ENCODE peak calls at places on chromosomes 7 and 10, in ten cellular contexts. One of them, this sample, is unnamed.

GRCh38 chr10:106500041-106500440 is 664.5 kb downstream of the SORCS1 start:
- DNase-seq in OCI-LY7: no peak
- DNase-seq in heart left ventricle: no peak
- DNase-seq in astrocyte of the cerebellum: no peak
- DNase-seq in fibroblast of lung: no peak
- DNase-seq in HCT116: no peak
- DNase-seq in thoracic aorta: no peak
- DNase-seq in coronary artery: no peak
- DNase-seq in left ventricle myocardium inferior: no peak
- DNase-seq in GM10248: no peak
- DNase-seq in this sample: no peak

GRCh38 chr7:102412548-102412947 is 16.4 kb downstream of the PRKRIP1 start:
- DNase-seq in GM10248: no peak
- DNase-seq in fibroblast of lung: peak; percentile 23
- DNase-seq in thoracic aorta: no peak
- DNase-seq in OCI-LY7: peak; percentile 63
- DNase-seq in heart left ventricle: no peak
- DNase-seq in HCT116: no peak
- DNase-seq in astrocyte of the cerebellum: no peak
- DNase-seq in coronary artery: no peak
- DNase-seq in left ventricle myocardium inferior: peak; percentile 46
- DNase-seq in this sample: no peak

GRCh38 chr10:102312683-102313082 is 67.4 kb downstream of the GBF1 start:
- DNase-seq in left ventricle myocardium inferior: no peak
- DNase-seq in OCI-LY7: no peak
- DNase-seq in GM10248: no peak
- DNase-seq in heart left ventricle: no peak
- DNase-seq in thoracic aorta: no peak
- DNase-seq in HCT116: no peak
- DNase-seq in coronary artery: no peak
- DNase-seq in astrocyte of the cerebellum: no peak
- DNase-seq in fibroblast of lung: peak; percentile 55
- DNase-seq in this sample: no peak

GRCh38 chr7:107579881-107580715 is at the start of gene BCAP29:
- DNase-seq in heart left ventricle: peak; percentile 91
- DNase-seq in fibroblast of lung: peak; percentile 61
- DNase-seq in HCT116: peak; percentile 38
- DNase-seq in left ventricle myocardium inferior: peak; percentile 84
- DNase-seq in coronary artery: peak; percentile 86
- DNase-seq in astrocyte of the cerebellum: no peak
- DNase-seq in GM10248: peak; percentile 88
- DNase-seq in thoracic aorta: no peak
- DNase-seq in OCI-LY7: peak; percentile 82
- DNase-seq in this sample: peak; percentile 77

GRCh38 chr10:77504870-77505257 is 132.7 kb downstream of the KCNMA1 start:
- DNase-seq in coronary artery: no peak
- DNase-seq in left ventricle myocardium inferior: no peak
- DNase-seq in OCI-LY7: no peak
- DNase-seq in HCT116: peak; percentile 83
- DNase-seq in fibroblast of lung: peak; percentile 73
- DNase-seq in astrocyte of the cerebellum: no peak
- DNase-seq in thoracic aorta: no peak
- DNase-seq in GM10248: no peak
- DNase-seq in heart left ventricle: no peak
- DNase-seq in this sample: no peak

GRCh38 chr10:45000138-45000763 is 472 bp upstream of the ZNF22 start:
- DNase-seq in astrocyte of the cerebellum: no peak
- DNase-seq in coronary artery: peak; percentile 91
- DNase-seq in fibroblast of lung: peak; percentile 51
- DNase-seq in left ventricle myocardium inferior: peak; percentile 89
- DNase-seq in GM10248: no peak
- DNase-seq in heart left ventricle: peak; percentile 86
- DNase-seq in OCI-LY7: no peak
- DNase-seq in HCT116: no peak
- DNase-seq in thoracic aorta: no peak
- DNase-seq in this sample: no peak

GRCh38 chr10:15370741-15371701 is at the start of gene FAM171A1:
- DNase-seq in GM10248: peak; percentile 57
- DNase-seq in left ventricle myocardium inferior: peak; percentile 56
- DNase-seq in astrocyte of the cerebellum: no peak
- DNase-seq in fibroblast of lung: peak; percentile 52
- DNase-seq in HCT116: no peak
- DNase-seq in OCI-LY7: no peak
- DNase-seq in heart left ventricle: peak; percentile 81
- DNase-seq in thoracic aorta: no peak
- DNase-seq in coronary artery: no peak
- DNase-seq in this sample: peak; percentile 71

GRCh38 chr10:107727762-107728317 is 563.3 kb upstream of the SORCS1 start:
- DNase-seq in heart left ventricle: no peak
- DNase-seq in thoracic aorta: no peak
- DNase-seq in fibroblast of lung: peak; percentile 31
- DNase-seq in HCT116: no peak
- DNase-seq in GM10248: no peak
- DNase-seq in astrocyte of the cerebellum: peak; percentile 3
- DNase-seq in coronary artery: no peak
- DNase-seq in left ventricle myocardium inferior: no peak
- DNase-seq in OCI-LY7: no peak
- DNase-seq in this sample: no peak

GRCh38 chr7:50339990-50340500 is 35.5 kb downstream of the IKZF1 start:
- DNase-seq in astrocyte of the cerebellum: no peak
- DNase-seq in coronary artery: no peak
- DNase-seq in OCI-LY7: peak; percentile 76
- DNase-seq in heart left ventricle: no peak
- DNase-seq in fibroblast of lung: no peak
- DNase-seq in thoracic aorta: no peak
- DNase-seq in HCT116: no peak
- DNase-seq in left ventricle myocardium inferior: no peak
- DNase-seq in GM10248: no peak
- DNase-seq in this sample: no peak

GRCh38 chr7:50346548-50347497 is 42.3 kb downstream of the IKZF1 start:
- DNase-seq in thoracic aorta: no peak
- DNase-seq in HCT116: no peak
- DNase-seq in left ventricle myocardium inferior: no peak
- DNase-seq in GM10248: no peak
- DNase-seq in fibroblast of lung: no peak
- DNase-seq in OCI-LY7: no peak
- DNase-seq in heart left ventricle: no peak
- DNase-seq in astrocyte of the cerebellum: peak; percentile 40
- DNase-seq in coronary artery: no peak
- DNase-seq in this sample: no peak

GRCh38 chr7:50347693-50348092 is 43.2 kb downstream of the IKZF1 start:
- DNase-seq in GM10248: no peak
- DNase-seq in heart left ventricle: no peak
- DNase-seq in HCT116: no peak
- DNase-seq in coronary artery: no peak
- DNase-seq in thoracic aorta: no peak
- DNase-seq in OCI-LY7: no peak
- DNase-seq in astrocyte of the cerebellum: no peak
- DNase-seq in left ventricle myocardium inferior: no peak
- DNase-seq in fibroblast of lung: no peak
- DNase-seq in this sample: no peak

GRCh38 chr7:50341709-50342108 is 37.2 kb downstream of the IKZF1 start:
- DNase-seq in thoracic aorta: no peak
- DNase-seq in coronary artery: no peak
- DNase-seq in heart left ventricle: no peak
- DNase-seq in HCT116: no peak
- DNase-seq in astrocyte of the cerebellum: no peak
- DNase-seq in GM10248: no peak
- DNase-seq in fibroblast of lung: no peak
- DNase-seq in OCI-LY7: no peak
- DNase-seq in left ventricle myocardium inferior: no peak
- DNase-seq in this sample: no peak

GRCh38 chr7:50342616-50343114 is 38.1 kb downstream of the IKZF1 start:
- DNase-seq in fibroblast of lung: no peak
- DNase-seq in thoracic aorta: no peak
- DNase-seq in heart left ventricle: no peak
- DNase-seq in astrocyte of the cerebellum: no peak
- DNase-seq in coronary artery: no peak
- DNase-seq in GM10248: no peak
- DNase-seq in HCT116: no peak
- DNase-seq in OCI-LY7: no peak
- DNase-seq in left ventricle myocardium inferior: no peak
- DNase-seq in this sample: no peak
- TF ChIP-seq CTCF in fibroblast of lung: no peak
- TF ChIP-seq CTCF in thoracic aorta: no peak
- TF ChIP-seq CTCF in heart left ventricle: no peak
- TF ChIP-seq CTCF in astrocyte of the cerebellum: no peak
- TF ChIP-seq CTCF in coronary artery: no peak
- TF ChIP-seq CTCF in GM10248: no peak
- TF ChIP-seq CTCF in HCT116: no peak
- TF ChIP-seq CTCF in OCI-LY7: no peak
- TF ChIP-seq CTCF in left ventricle myocardium inferior: no peak
- TF ChIP-seq CTCF in this sample: no peak

GRCh38 chr10:13450078-13450477 is 78.7 kb downstream of the BEND7 start:
- DNase-seq in left ventricle myocardium inferior: no peak
- DNase-seq in fibroblast of lung: peak; percentile 86
- DNase-seq in thoracic aorta: no peak
- DNase-seq in coronary artery: no peak
- DNase-seq in HCT116: no peak
- DNase-seq in astrocyte of the cerebellum: peak; percentile 62
- DNase-seq in GM10248: no peak
- DNase-seq in heart left ventricle: no peak
- DNase-seq in OCI-LY7: no peak
- DNase-seq in this sample: no peak
- TF ChIP-seq CTCF in left ventricle myocardium inferior: no peak
- TF ChIP-seq CTCF in fibroblast of lung: no peak
- TF ChIP-seq CTCF in thoracic aorta: no peak
- TF ChIP-seq CTCF in coronary artery: no peak
- TF ChIP-seq CTCF in HCT116: no peak
- TF ChIP-seq CTCF in astrocyte of the cerebellum: no peak
- TF ChIP-seq CTCF in GM10248: no peak
- TF ChIP-seq CTCF in heart left ventricle: no peak
- TF ChIP-seq CTCF in OCI-LY7: no peak
- TF ChIP-seq CTCF in this sample: no peak

GRCh38 chr7:44257213-44257612 is 56.4 kb downstream of the YKT6 start:
- DNase-seq in left ventricle myocardium inferior: no peak
- DNase-seq in astrocyte of the cerebellum: no peak
- DNase-seq in OCI-LY7: no peak
- DNase-seq in thoracic aorta: no peak
- DNase-seq in GM10248: no peak
- DNase-seq in fibroblast of lung: no peak
- DNase-seq in HCT116: no peak
- DNase-seq in heart left ventricle: no peak
- DNase-seq in coronary artery: no peak
- DNase-seq in this sample: no peak

GRCh38 chr7:44256459-44256858 is 55.7 kb downstream of the YKT6 start:
- DNase-seq in thoracic aorta: no peak
- DNase-seq in OCI-LY7: no peak
- DNase-seq in HCT116: no peak
- DNase-seq in GM10248: no peak
- DNase-seq in astrocyte of the cerebellum: no peak
- DNase-seq in left ventricle myocardium inferior: no peak
- DNase-seq in coronary artery: no peak
- DNase-seq in fibroblast of lung: no peak
- DNase-seq in heart left ventricle: no peak
- DNase-seq in this sample: no peak

GRCh38 chr7:44258865-44259546 is 58.2 kb downstream of the YKT6 start:
- DNase-seq in astrocyte of the cerebellum: no peak
- DNase-seq in thoracic aorta: no peak
- DNase-seq in coronary artery: no peak
- DNase-seq in GM10248: no peak
- DNase-seq in heart left ventricle: no peak
- DNase-seq in HCT116: no peak
- DNase-seq in left ventricle myocardium inferior: no peak
- DNase-seq in OCI-LY7: no peak
- DNase-seq in fibroblast of lung: no peak
- DNase-seq in this sample: no peak

GRCh38 chr7:44258423-44258760 is 57.6 kb downstream of the YKT6 start:
- DNase-seq in fibroblast of lung: no peak
- DNase-seq in left ventricle myocardium inferior: no peak
- DNase-seq in astrocyte of the cerebellum: no peak
- DNase-seq in heart left ventricle: no peak
- DNase-seq in OCI-LY7: no peak
- DNase-seq in coronary artery: no peak
- DNase-seq in GM10248: no peak
- DNase-seq in thoracic aorta: no peak
- DNase-seq in HCT116: no peak
- DNase-seq in this sample: no peak

DNA sequence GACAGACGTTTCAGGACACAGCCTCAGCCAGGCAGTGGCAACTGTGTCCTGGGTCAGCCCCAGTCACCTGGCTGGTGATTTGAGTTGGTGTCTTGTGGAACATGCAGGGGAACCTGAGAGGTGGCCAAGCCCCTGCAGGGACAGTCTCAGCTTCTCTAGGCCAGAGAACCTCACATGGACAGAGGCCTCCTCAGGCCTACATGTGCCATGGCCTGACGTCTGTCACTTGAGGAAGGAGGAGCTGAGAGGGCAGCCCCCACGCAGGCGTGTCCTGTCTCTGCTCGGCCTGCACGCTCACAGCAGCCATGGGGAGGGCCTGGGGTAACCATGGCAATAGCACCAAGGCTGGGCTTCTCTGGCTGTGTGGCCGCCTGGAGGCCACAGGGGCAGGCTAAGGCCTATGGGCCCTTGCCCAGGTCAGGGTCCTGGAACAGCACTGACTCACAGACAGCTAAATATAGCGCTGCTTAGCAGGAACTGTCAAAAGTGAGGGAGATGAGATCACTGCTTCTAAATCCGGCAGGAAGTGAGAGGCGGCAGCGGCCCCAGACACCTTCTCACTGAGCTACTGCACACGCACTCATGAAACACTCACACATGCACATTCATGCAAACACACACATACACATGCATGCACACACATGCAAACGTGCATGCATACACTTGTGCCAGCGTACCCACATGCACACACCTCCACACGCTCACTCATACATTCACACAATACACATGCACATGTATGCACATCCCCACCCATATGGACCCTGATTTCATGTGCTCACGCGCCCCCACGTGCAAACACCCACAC is 57.0 kb downstream of the YKT6 start:
- DNase-seq in fibroblast of lung: peak; percentile 89
- DNase-seq in left ventricle myocardium inferior: peak; percentile 78
- DNase-seq in thoracic aorta: peak; percentile 77
- DNase-seq in coronary artery: peak; percentile 92
- DNase-seq in astrocyte of the cerebellum: peak; percentile 8
- DNase-seq in heart left ventricle: peak; percentile 87
- DNase-seq in HCT116: no peak
- DNase-seq in GM10248: peak; percentile 89
- DNase-seq in OCI-LY7: peak; percentile 65
- DNase-seq in this sample: peak; percentile 24
- TF ChIP-seq CTCF in fibroblast of lung: no peak
- TF ChIP-seq CTCF in left ventricle myocardium inferior: peak; percentile 51
- TF ChIP-seq CTCF in thoracic aorta: peak; percentile 22
- TF ChIP-seq CTCF in coronary artery: no peak
- TF ChIP-seq CTCF in astrocyte of the cerebellum: no peak
- TF ChIP-seq CTCF in heart left ventricle: no peak
- TF ChIP-seq CTCF in HCT116: no peak
- TF ChIP-seq CTCF in GM10248: peak; percentile 8
- TF ChIP-seq CTCF in OCI-LY7: no peak
- TF ChIP-seq CTCF in this sample: no peak

GRCh38 chr10:124114696-124115095 is 21.3 kb upstream of the CHST15 start:
- DNase-seq in thoracic aorta: no peak
- DNase-seq in astrocyte of the cerebellum: no peak
- DNase-seq in heart left ventricle: no peak
- DNase-seq in left ventricle myocardium inferior: no peak
- DNase-seq in OCI-LY7: no peak
- DNase-seq in HCT116: no peak
- DNase-seq in GM10248: no peak
- DNase-seq in coronary artery: no peak
- DNase-seq in fibroblast of lung: no peak
- DNase-seq in this sample: no peak

GRCh38 chr10:124109261-124109660 is 15.9 kb upstream of the CHST15 start:
- DNase-seq in coronary artery: no peak
- DNase-seq in GM10248: no peak
- DNase-seq in heart left ventricle: no peak
- DNase-seq in HCT116: no peak
- DNase-seq in left ventricle myocardium inferior: no peak
- DNase-seq in OCI-LY7: no peak
- DNase-seq in thoracic aorta: no peak
- DNase-seq in astrocyte of the cerebellum: no peak
- DNase-seq in fibroblast of lung: no peak
- DNase-seq in this sample: no peak

GRCh38 chr10:124110882-124111281 is 17.5 kb upstream of the CHST15 start:
- DNase-seq in thoracic aorta: no peak
- DNase-seq in OCI-LY7: no peak
- DNase-seq in heart left ventricle: no peak
- DNase-seq in fibroblast of lung: no peak
- DNase-seq in HCT116: no peak
- DNase-seq in astrocyte of the cerebellum: no peak
- DNase-seq in left ventricle myocardium inferior: no peak
- DNase-seq in GM10248: no peak
- DNase-seq in coronary artery: no peak
- DNase-seq in this sample: no peak

GRCh38 chr10:124116771-124117510 is 23.5 kb upstream of the CHST15 start:
- DNase-seq in thoracic aorta: no peak
- DNase-seq in coronary artery: no peak
- DNase-seq in astrocyte of the cerebellum: no peak
- DNase-seq in left ventricle myocardium inferior: no peak
- DNase-seq in heart left ventricle: no peak
- DNase-seq in GM10248: no peak
- DNase-seq in HCT116: no peak
- DNase-seq in OCI-LY7: no peak
- DNase-seq in fibroblast of lung: no peak
- DNase-seq in this sample: no peak

GRCh38 chr10:124112891-124113580 is 19.6 kb upstream of the CHST15 start:
- DNase-seq in OCI-LY7: no peak
- DNase-seq in astrocyte of the cerebellum: no peak
- DNase-seq in GM10248: no peak
- DNase-seq in coronary artery: no peak
- DNase-seq in HCT116: no peak
- DNase-seq in heart left ventricle: no peak
- DNase-seq in fibroblast of lung: no peak
- DNase-seq in left ventricle myocardium inferior: no peak
- DNase-seq in thoracic aorta: no peak
- DNase-seq in this sample: no peak
- TF ChIP-seq CTCF in OCI-LY7: no peak
- TF ChIP-seq CTCF in astrocyte of the cerebellum: no peak
- TF ChIP-seq CTCF in GM10248: no peak
- TF ChIP-seq CTCF in coronary artery: no peak
- TF ChIP-seq CTCF in HCT116: no peak
- TF ChIP-seq CTCF in heart left ventricle: no peak
- TF ChIP-seq CTCF in fibroblast of lung: no peak
- TF ChIP-seq CTCF in left ventricle myocardium inferior: no peak
- TF ChIP-seq CTCF in thoracic aorta: no peak
- TF ChIP-seq CTCF in this sample: no peak

This sample was measured in endothelial cell.